ENCODE peak calls at places on chromosomes 11 and 22, in four cellular contexts. One of them, this sample, is unnamed.

GRCh38 chr22:36781656-36782627 is 6.0 kb upstream of the IFT27 start:
- DNase-seq in dermis microvascular lymphatic vessel endothelial cell: peak
- DNase-seq in ELF-1: peak
- DNase-seq in PC-3: peak
- DNase-seq in this sample: peak

GRCh38 chr11:96188625-96189006 is 154.4 kb downstream of the MAML2 start:
- DNase-seq in ELF-1: no peak
- DNase-seq in PC-3: no peak
- DNase-seq in dermis microvascular lymphatic vessel endothelial cell: peak
- DNase-seq in this sample: no peak

GRCh38 chr11:113265343-113265742 is 49.0 kb upstream of the TTC12 start:
- DNase-seq in ELF-1: no peak
- DNase-seq in PC-3: no peak
- DNase-seq in dermis microvascular lymphatic vessel endothelial cell: no peak
- DNase-seq in this sample: no peak

GRCh38 chr11:65432686-65433582 is 10.3 kb downstream of the NEAT1 start:
- DNase-seq in dermis microvascular lymphatic vessel endothelial cell: peak
- DNase-seq in ELF-1: peak
- DNase-seq in PC-3: peak
- DNase-seq in this sample: no peak

GRCh38 chr22:48939441-48940265 is 888.0 kb downstream of the BRD1 start:
- DNase-seq in dermis microvascular lymphatic vessel endothelial cell: no peak
- DNase-seq in PC-3: no peak
- DNase-seq in ELF-1: no peak
- DNase-seq in this sample: no peak

GRCh38 chr11:76667856-76668255 is 2.7 kb downstream of the LRRC32 start:
- DNase-seq in PC-3: no peak
- DNase-seq in ELF-1: no peak
- DNase-seq in dermis microvascular lymphatic vessel endothelial cell: no peak
- DNase-seq in this sample: no peak

GRCh38 chr11:120121914-120122473 is 15.9 kb downstream of the TRIM29 start:
- DNase-seq in ELF-1: peak
- DNase-seq in PC-3: peak
- DNase-seq in dermis microvascular lymphatic vessel endothelial cell: no peak
- DNase-seq in this sample: peak

GRCh38 chr11:22207162-22207561 is 14.3 kb downstream of the ANO5 start:
- DNase-seq in ELF-1: no peak
- DNase-seq in PC-3: no peak
- DNase-seq in dermis microvascular lymphatic vessel endothelial cell: no peak
- DNase-seq in this sample: no peak

GRCh38 chr22:30994960-30995359 is 25.9 kb downstream of the TUG1 start:
- DNase-seq in PC-3: no peak
- DNase-seq in ELF-1: no peak
- DNase-seq in dermis microvascular lymphatic vessel endothelial cell: no peak
- DNase-seq in this sample: no peak

GRCh38 chr22:46673677-46674236 is 53.6 kb downstream of the GRAMD4 start:
- DNase-seq in PC-3: no peak
- DNase-seq in dermis microvascular lymphatic vessel endothelial cell: no peak
- DNase-seq in ELF-1: peak
- DNase-seq in this sample: no peak

GRCh38 chr11:46680164-46680760 is 20.2 kb downstream of the ARHGAP1 start:
- DNase-seq in dermis microvascular lymphatic vessel endothelial cell: no peak
- DNase-seq in PC-3: no peak
- DNase-seq in ELF-1: no peak
- DNase-seq in this sample: no peak

GRCh38 chr22:43060213-43060612 is 29.0 kb downstream of the TTLL1 start:
- DNase-seq in PC-3: peak
- DNase-seq in ELF-1: peak
- DNase-seq in dermis microvascular lymphatic vessel endothelial cell: peak
- DNase-seq in this sample: no peak

GRCh38 chr11:105553015-105553414 is 56.9 kb upstream of the GRIA4 start:
- DNase-seq in PC-3: peak
- DNase-seq in dermis microvascular lymphatic vessel endothelial cell: no peak
- DNase-seq in ELF-1: peak
- DNase-seq in this sample: no peak

GRCh38 chr22:48669226-48669625 is 1158.4 kb downstream of the BRD1 start:
- DNase-seq in PC-3: no peak
- DNase-seq in dermis microvascular lymphatic vessel endothelial cell: no peak
- DNase-seq in ELF-1: no peak
- DNase-seq in this sample: no peak

GRCh38 chr11:113690619-113691569 is 15.2 kb downstream of the TMPRSS5 start:
- DNase-seq in ELF-1: peak
- DNase-seq in dermis microvascular lymphatic vessel endothelial cell: no peak
- DNase-seq in PC-3: peak
- DNase-seq in this sample: peak

GRCh38 chr11:14645247-14645912 is 1.8 kb downstream of the PDE3B start:
- DNase-seq in PC-3: no peak
- DNase-seq in ELF-1: no peak
- DNase-seq in dermis microvascular lymphatic vessel endothelial cell: no peak
- DNase-seq in this sample: peak

GRCh38 chr22:24072361-24072760 is 61.3 kb downstream of the CABIN1 start:
- DNase-seq in PC-3: no peak
- DNase-seq in dermis microvascular lymphatic vessel endothelial cell: no peak
- DNase-seq in ELF-1: no peak
- DNase-seq in this sample: no peak

GRCh38 chr11:68855205-68855978 is 13.7 kb upstream of the CPT1A start:
- DNase-seq in PC-3: no peak
- DNase-seq in ELF-1: peak
- DNase-seq in dermis microvascular lymphatic vessel endothelial cell: peak
- DNase-seq in this sample: no peak

GRCh38 chr11:78690588-78690987 is 115.9 kb upstream of the NARS2 start:
- DNase-seq in ELF-1: no peak
- DNase-seq in dermis microvascular lymphatic vessel endothelial cell: no peak
- DNase-seq in PC-3: peak
- DNase-seq in this sample: peak

GRCh38 chr11:97615541-97615940 is 1225.7 kb downstream of the JRKL start:
- DNase-seq in ELF-1: no peak
- DNase-seq in PC-3: no peak
- DNase-seq in dermis microvascular lymphatic vessel endothelial cell: peak
- DNase-seq in this sample: no peak

GRCh38 chr22:29639096-29639495 is 35.7 kb downstream of the NF2 start:
- DNase-seq in ELF-1: no peak
- DNase-seq in dermis microvascular lymphatic vessel endothelial cell: no peak
- DNase-seq in PC-3: no peak
- DNase-seq in this sample: no peak

GRCh38 chr22:17205432-17205831 is 13.8 kb downstream of the ADA2 start:
- DNase-seq in PC-3: no peak
- DNase-seq in ELF-1: no peak
- DNase-seq in dermis microvascular lymphatic vessel endothelial cell: no peak
- DNase-seq in this sample: no peak

GRCh38 chr11:31214337-31214736 is 155.2 kb downstream of the DCDC1 start:
- DNase-seq in ELF-1: no peak
- DNase-seq in dermis microvascular lymphatic vessel endothelial cell: no peak
- DNase-seq in PC-3: no peak
- DNase-seq in this sample: no peak

GRCh38 chr11:35515224-35515623 is 10.2 kb downstream of the PAMR1 start:
- DNase-seq in ELF-1: no peak
- DNase-seq in dermis microvascular lymphatic vessel endothelial cell: no peak
- DNase-seq in PC-3: no peak
- DNase-seq in this sample: peak

GRCh38 chr22:33519140-33519973 is 400.9 kb downstream of the LARGE1 start:
- DNase-seq in dermis microvascular lymphatic vessel endothelial cell: peak
- DNase-seq in ELF-1: peak
- DNase-seq in PC-3: peak
- DNase-seq in this sample: no peak

GRCh38 chr22:49632199-49633009 is 195.3 kb downstream of the BRD1 start:
- DNase-seq in ELF-1: peak
- DNase-seq in dermis microvascular lymphatic vessel endothelial cell: peak
- DNase-seq in PC-3: peak
- DNase-seq in this sample: peak

GRCh38 chr22:47307326-47307725 is 544.9 kb downstream of the TBC1D22A start:
- DNase-seq in PC-3: peak
- DNase-seq in dermis microvascular lymphatic vessel endothelial cell: no peak
- DNase-seq in ELF-1: no peak
- DNase-seq in this sample: peak

GRCh38 chr11:100563541-100564280 is 123.4 kb upstream of the ARHGAP42 start:
- DNase-seq in dermis microvascular lymphatic vessel endothelial cell: no peak
- DNase-seq in ELF-1: peak
- DNase-seq in PC-3: no peak
- DNase-seq in this sample: no peak

GRCh38 chr22:19183216-19183615 is 4.7 kb upstream of the SLC25A1 start:
- DNase-seq in dermis microvascular lymphatic vessel endothelial cell: no peak
- DNase-seq in ELF-1: no peak
- DNase-seq in PC-3: no peak
- DNase-seq in this sample: no peak

This sample was measured in RWPE1.